ENCODE peak calls at places on chromosomes 3 and 15, in nine cellular contexts. W is HCT116, R is HuH-7, A is tibial nerve, G is glutamatergic neuron, P is Right ventricle myocardium inferior, L is heart left ventricle, V is cerebellum, D is non-pigmented ciliary epithelial cell. F is an unnamed sample.

GRCh38 chr15:57594479-57594878 is 2.8 kb downstream of the MYZAP start:
- DNase-seq in W (no peak), R (no peak), A (no peak), G (no peak), P (no peak), L (no peak), V (no peak), D (no peak), F (no peak)

GRCh38 chr3:194401815-194402461 is 2.9 kb upstream of the GP5 start:
- DNase-seq in W (no peak), R (no peak), A (no peak), G (no peak), P (no peak), L (no peak), V (no peak), D (no peak), F (no peak)

GRCh38 chr3:8491750-8492149 is 9.9 kb upstream of the LMCD1 start:
- DNase-seq in W (no peak), R (no peak), A (peak), G (no peak), P (no peak), L (no peak), V (no peak), D (no peak), F (no peak)

GRCh38 chr15:68620721-68621528 is 42.1 kb downstream of the CORO2B start:
- DNase-seq in W (no peak), R (no peak), A (peak), G (peak), P (peak), L (peak), V (no peak), D (peak), F (no peak)

GRCh38 chr3:64158334-64158733 is 66.9 kb downstream of the PRICKLE2 start:
- DNase-seq in W (no peak), R (no peak), A (no peak), G (no peak), P (no peak), L (no peak), V (no peak), D (no peak), F (no peak)

GRCh38 chr3:136818191-136818850 is 605 bp upstream of the SLC35G2 start:
- DNase-seq in W (peak), R (peak), A (peak), G (peak), P (no peak), L (peak), V (peak), D (peak), F (no peak)

GRCh38 chr15:66017009-66017408 is 147.7 kb downstream of the RAB11A start:
- DNase-seq in W (no peak), R (no peak), A (no peak), G (no peak), P (no peak), L (no peak), V (no peak), D (no peak), F (no peak)

GRCh38 chr3:125110016-125110875 is 54.4 kb upstream of the HEG1 start:
- DNase-seq in W (peak), R (no peak), A (no peak), G (no peak), P (no peak), L (no peak), V (no peak), D (no peak), F (no peak)

GRCh38 chr3:150114873-150115570 is 144.3 kb upstream of the PFN2 start:
- DNase-seq in W (no peak), R (no peak), A (no peak), G (no peak), P (no peak), L (no peak), V (no peak), D (peak), F (no peak)

GRCh38 chr15:30023798-30024295 is 58.9 kb upstream of the GOLGA8J start:
- DNase-seq in W (no peak), R (no peak), A (no peak), G (no peak), P (no peak), L (no peak), V (no peak), D (no peak), F (no peak)

GRCh38 chr3:10515396-10515795 is 10.0 kb upstream of the ATP2B2 start:
- DNase-seq in W (no peak), R (no peak), A (no peak), G (no peak), P (peak), L (no peak), V (no peak), D (no peak), F (no peak)

F was measured in T47D.